ENCODE peak calls at places on chromosomes 11 and 22, in seven cellular contexts. R is bronchial epithelial cell, W is upper lobe of right lung, H is gastrocnemius medialis, X is endothelial cell of umbilical vein, M is heart right ventricle, G is fibroblast of lung. K is an unnamed sample.

GRCh38 chr11:66159585-66159984 is 89.5 kb downstream of the PACS1 start:
- DNase-seq in R (no peak), W (no peak), H (no peak), X (no peak), M (no peak), G (no peak), K (no peak)

GRCh38 chr11:68505596-68505995 is 45.0 kb downstream of the PPP6R3 start:
- DNase-seq in R (no peak), W (no peak), H (no peak), X (no peak), M (no peak), G (no peak), K (no peak)

GRCh38 chr11:6557761-6558674 is 45.4 kb downstream of the RRP8 start:
- DNase-seq in R (no peak), W (no peak), H (no peak), X (no peak), M (peak; percentile 33), G (no peak), K (no peak)

GRCh38 chr11:60855726-60856633 is at the start of gene PTGDR2:
- DNase-seq in R (no peak), W (no peak), H (no peak), X (no peak), M (no peak), G (peak; percentile 47), K (no peak)

GRCh38 chr11:120882237-120882636 is 141.7 kb upstream of the TBCEL start:
- DNase-seq in R (no peak), W (no peak), H (no peak), X (no peak), M (no peak), G (no peak), K (no peak)

GRCh38 chr11:2870460-2870859 is 15.1 kb downstream of the CDKN1C start:
- DNase-seq in R (no peak), W (no peak), H (no peak), X (no peak), M (no peak), G (no peak), K (no peak)

GRCh38 chr11:114228401-114229061 is 67.7 kb upstream of the NNMT start:
- DNase-seq in R (no peak), W (no peak), H (no peak), X (no peak), M (no peak), G (no peak), K (no peak)

GRCh38 chr11:70476669-70477068 is 78.3 kb downstream of the CTTN start:
- DNase-seq in R (no peak), W (no peak), H (no peak), X (no peak), M (no peak), G (no peak), K (no peak)

DNA sequence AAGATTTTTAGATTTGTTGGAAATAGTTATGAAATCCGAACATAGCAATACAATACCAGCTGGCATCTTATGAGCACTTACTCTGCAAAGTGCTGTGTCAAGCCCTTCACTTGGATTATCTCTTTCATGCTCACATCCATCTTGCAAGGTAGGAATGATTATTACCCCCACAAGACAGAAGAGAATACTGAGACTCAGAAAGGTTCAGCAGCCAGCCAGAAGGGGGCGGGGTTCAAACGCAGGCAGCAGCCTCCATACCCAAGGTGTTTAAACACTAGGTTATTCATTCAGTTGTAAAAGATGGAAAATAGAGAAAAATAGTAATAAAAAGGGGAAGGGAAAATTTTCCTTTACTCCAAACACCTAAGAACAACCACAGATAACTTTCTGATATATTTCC is 158.5 kb downstream of the CCDC34 start:
- DNase-seq in R (peak; percentile 40), W (no peak), H (no peak), X (peak; percentile 45), M (no peak), G (no peak), K (no peak)
- TF ChIP-seq CTCF in R (peak; percentile 53), W (no peak), H (no peak), X (peak; percentile 55), M (no peak), G (no peak), K (no peak)

GRCh38 chr22:37608477-37609239 is at the start of gene GGA1:
- DNase-seq in R (peak; percentile 90), W (peak; percentile 98), H (peak; percentile 91), X (peak; percentile 99), M (peak; percentile 95), G (peak; percentile 98), K (peak; percentile 100)
- TF ChIP-seq CTCF in R (no peak), W (no peak), H (no peak), X (no peak), M (no peak), G (no peak), K (no peak)

GRCh38 chr11:94721565-94722292 is 46.4 kb upstream of the AMOTL1 start:
- DNase-seq in R (peak; percentile 47), W (no peak), H (peak; percentile 37), X (no peak), M (no peak), G (no peak), K (no peak)

GRCh38 chr11:94719864-94720263 is 48.3 kb upstream of the AMOTL1 start:
- DNase-seq in R (no peak), W (no peak), H (no peak), X (no peak), M (no peak), G (no peak), K (no peak)

GRCh38 chr11:94722735-94723134 is 45.4 kb upstream of the AMOTL1 start:
- DNase-seq in R (no peak), W (no peak), H (no peak), X (no peak), M (no peak), G (no peak), K (no peak)

GRCh38 chr11:94715225-94715624 is 52.9 kb upstream of the AMOTL1 start:
- DNase-seq in R (no peak), W (no peak), H (no peak), X (no peak), M (no peak), G (no peak), K (no peak)

DNA sequence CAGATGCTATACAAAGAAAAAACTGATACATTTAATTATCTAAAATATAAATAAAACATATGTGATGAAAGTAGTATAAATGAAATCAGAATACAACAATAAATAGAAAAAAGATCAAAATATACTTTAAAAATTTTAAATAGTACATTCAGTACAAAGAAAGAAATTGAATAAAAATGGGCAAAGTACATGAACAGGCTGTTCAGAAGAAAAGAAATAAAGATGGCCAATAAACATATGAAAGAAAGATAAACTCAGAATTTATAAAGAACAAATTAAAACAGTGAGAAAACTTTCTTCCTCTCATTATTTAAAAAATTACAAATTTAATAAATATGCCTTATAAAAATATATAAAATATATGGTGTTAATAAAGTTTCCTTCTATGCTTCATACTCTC is 50.5 kb upstream of the AMOTL1 start:
- DNase-seq in R (no peak), W (no peak), H (no peak), X (no peak), M (no peak), G (no peak), K (no peak)
- TF ChIP-seq CTCF in R (no peak), W (no peak), H (no peak), X (no peak), M (no peak), G (no peak), K (no peak)

GRCh38 chr22:25404556-25404922 is 159.9 kb upstream of the GRK3 start:
- DNase-seq in R (no peak), W (no peak), H (no peak), X (no peak), M (no peak), G (no peak), K (no peak)
- TF ChIP-seq CTCF in R (no peak), W (no peak), H (no peak), X (no peak), M (no peak), G (no peak), K (no peak)

GRCh38 chr11:9973921-9974320 is 310.0 kb downstream of the SWAP70 start:
- DNase-seq in R (no peak), W (no peak), H (no peak), X (no peak), M (no peak), G (no peak), K (no peak)
- TF ChIP-seq CTCF in R (no peak), W (no peak), H (no peak), X (no peak), M (no peak), G (no peak), K (no peak)

DNA sequence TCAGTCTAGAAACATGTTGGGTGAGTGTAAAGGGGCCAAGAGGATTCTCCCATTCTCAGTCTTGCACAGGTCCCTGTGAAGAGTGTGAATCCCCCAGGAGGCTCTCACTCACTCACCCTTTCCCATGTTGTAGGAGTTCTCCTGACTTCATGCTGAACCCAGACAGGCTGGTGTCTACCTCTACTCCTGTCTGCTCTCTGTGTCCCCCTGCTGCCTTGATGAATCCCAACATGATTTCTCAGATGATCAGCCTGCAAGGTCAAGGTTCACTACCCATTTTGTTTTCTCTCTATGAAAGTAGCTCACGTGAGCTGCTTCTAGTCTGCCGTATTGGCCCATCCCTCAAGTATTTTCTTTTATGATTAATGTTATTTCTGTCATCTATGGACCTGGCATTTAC is 500.6 kb downstream of the ETS1 start:
- DNase-seq in R (no peak), W (no peak), H (no peak), X (no peak), M (no peak), G (no peak), K (no peak)
- TF ChIP-seq CTCF in R (no peak), W (no peak), H (no peak), X (no peak), M (no peak), G (no peak), K (no peak)

K was measured in CD14-positive monocyte.